ENCODE peak calls at places on chromosomes 6 and 20, in seven cellular contexts. One of them, this sample, is unnamed.
A peak's percentile ranks its signal among the peaks of the same experiment; 100 is the strongest.

GRCh38 chr6:84762220-84762940 is 2.0 kb downstream of the TBX18 start:
- DNase-seq in H1: no peak
- DNase-seq in IMR-90: no peak
- DNase-seq in GM12878: no peak
- DNase-seq in SK-N-SH: peak; percentile 48
- DNase-seq in HepG2: no peak
- DNase-seq in K562: peak; percentile 64
- DNase-seq in this sample: peak; percentile 68

GRCh38 chr20:46056970-46057855 is 28.2 kb downstream of the SLC12A5 start:
- DNase-seq in H1: peak; percentile 90
- DNase-seq in IMR-90: peak; percentile 42
- DNase-seq in GM12878: no peak
- DNase-seq in SK-N-SH: no peak
- DNase-seq in HepG2: no peak
- DNase-seq in K562: peak; percentile 45
- DNase-seq in this sample: no peak

GRCh38 chr6:166001359-166001758 is 166.3 kb downstream of the TBXT start:
- DNase-seq in H1: no peak
- DNase-seq in IMR-90: no peak
- DNase-seq in GM12878: no peak
- DNase-seq in SK-N-SH: no peak
- DNase-seq in HepG2: no peak
- DNase-seq in K562: no peak
- DNase-seq in this sample: no peak

GRCh38 chr6:126696921-126697693 is 357.2 kb downstream of the CENPW start:
- DNase-seq in H1: no peak
- DNase-seq in IMR-90: no peak
- DNase-seq in GM12878: no peak
- DNase-seq in SK-N-SH: peak; percentile 1
- DNase-seq in HepG2: no peak
- DNase-seq in K562: no peak
- DNase-seq in this sample: no peak

GRCh38 chr6:45421700-45422540 is 44.2 kb upstream of the SUPT3H start:
- DNase-seq in H1: peak; percentile 71
- DNase-seq in IMR-90: peak; percentile 67
- DNase-seq in GM12878: no peak
- DNase-seq in SK-N-SH: peak; percentile 76
- DNase-seq in HepG2: peak; percentile 16
- DNase-seq in K562: peak; percentile 60
- DNase-seq in this sample: peak; percentile 42

GRCh38 chr6:28537509-28538140 is 11.9 kb downstream of the GPX5 start:
- DNase-seq in H1: peak; percentile 76
- DNase-seq in IMR-90: peak; percentile 4
- DNase-seq in GM12878: peak; percentile 32
- DNase-seq in SK-N-SH: no peak
- DNase-seq in HepG2: no peak
- DNase-seq in K562: no peak
- DNase-seq in this sample: no peak

GRCh38 chr6:36780517-36781210 is 58.6 kb downstream of the CPNE5 start:
- DNase-seq in H1: no peak
- DNase-seq in IMR-90: no peak
- DNase-seq in GM12878: no peak
- DNase-seq in SK-N-SH: no peak
- DNase-seq in HepG2: peak; percentile 18
- DNase-seq in K562: no peak
- DNase-seq in this sample: no peak

GRCh38 chr20:3621111-3621510 is 42.1 kb downstream of the GFRA4 start:
- DNase-seq in H1: no peak
- DNase-seq in IMR-90: no peak
- DNase-seq in GM12878: no peak
- DNase-seq in SK-N-SH: no peak
- DNase-seq in HepG2: no peak
- DNase-seq in K562: no peak
- DNase-seq in this sample: no peak

GRCh38 chr6:117481278-117481925 is 1.1 kb upstream of the DCBLD1 start:
- DNase-seq in H1: peak; percentile 51
- DNase-seq in IMR-90: no peak
- DNase-seq in GM12878: no peak
- DNase-seq in SK-N-SH: no peak
- DNase-seq in HepG2: peak; percentile 84
- DNase-seq in K562: peak; percentile 30
- DNase-seq in this sample: no peak

GRCh38 chr6:7846971-7847818 is 63.4 kb downstream of the TXNDC5 start:
- DNase-seq in H1: no peak
- DNase-seq in IMR-90: peak; percentile 74
- DNase-seq in GM12878: no peak
- DNase-seq in SK-N-SH: no peak
- DNase-seq in HepG2: no peak
- DNase-seq in K562: no peak
- DNase-seq in this sample: no peak

GRCh38 chr6:524803-525202 is 132.1 kb downstream of the HUS1B start:
- DNase-seq in H1: no peak
- DNase-seq in IMR-90: no peak
- DNase-seq in GM12878: no peak
- DNase-seq in SK-N-SH: no peak
- DNase-seq in HepG2: no peak
- DNase-seq in K562: no peak
- DNase-seq in this sample: no peak

GRCh38 chr6:156919370-156919769 is 142.2 kb downstream of the ARID1B start:
- DNase-seq in H1: no peak
- DNase-seq in IMR-90: no peak
- DNase-seq in GM12878: no peak
- DNase-seq in SK-N-SH: no peak
- DNase-seq in HepG2: no peak
- DNase-seq in K562: no peak
- DNase-seq in this sample: no peak

GRCh38 chr20:50673146-50673830 is 18.1 kb downstream of the RIPOR3 start:
- DNase-seq in H1: no peak
- DNase-seq in IMR-90: no peak
- DNase-seq in GM12878: no peak
- DNase-seq in SK-N-SH: no peak
- DNase-seq in HepG2: peak; percentile 62
- DNase-seq in K562: peak; percentile 81
- DNase-seq in this sample: no peak

GRCh38 chr20:15107952-15108351 is 770.5 kb upstream of the FLRT3 start:
- DNase-seq in H1: no peak
- DNase-seq in IMR-90: no peak
- DNase-seq in GM12878: no peak
- DNase-seq in SK-N-SH: no peak
- DNase-seq in HepG2: no peak
- DNase-seq in K562: no peak
- DNase-seq in this sample: no peak

GRCh38 chr6:152085533-152085932 is 278.1 kb downstream of the ESR1 start:
- DNase-seq in H1: no peak
- DNase-seq in IMR-90: peak; percentile 24
- DNase-seq in GM12878: no peak
- DNase-seq in SK-N-SH: no peak
- DNase-seq in HepG2: peak; percentile 13
- DNase-seq in K562: no peak
- DNase-seq in this sample: no peak

GRCh38 chr6:116536216-116536621 is 9.3 kb downstream of the TRAPPC3L start:
- DNase-seq in H1: no peak
- DNase-seq in IMR-90: peak; percentile 71
- DNase-seq in GM12878: no peak
- DNase-seq in SK-N-SH: peak; percentile 34
- DNase-seq in HepG2: peak; percentile 73
- DNase-seq in K562: peak; percentile 57
- DNase-seq in this sample: peak; percentile 57

GRCh38 chr20:58629213-58629575 is 21.9 kb upstream of the STX16 start:
- DNase-seq in H1: no peak
- DNase-seq in IMR-90: no peak
- DNase-seq in GM12878: no peak
- DNase-seq in SK-N-SH: peak; percentile 61
- DNase-seq in HepG2: no peak
- DNase-seq in K562: no peak
- DNase-seq in this sample: no peak
- TF ChIP-seq RFX5 in H1: no peak
- TF ChIP-seq RFX5 in IMR-90: no peak
- TF ChIP-seq RFX5 in GM12878: no peak
- TF ChIP-seq RFX5 in SK-N-SH: no peak
- TF ChIP-seq RFX5 in HepG2: no peak
- TF ChIP-seq RFX5 in K562: no peak
- TF ChIP-seq RFX5 in this sample: no peak

DNA sequence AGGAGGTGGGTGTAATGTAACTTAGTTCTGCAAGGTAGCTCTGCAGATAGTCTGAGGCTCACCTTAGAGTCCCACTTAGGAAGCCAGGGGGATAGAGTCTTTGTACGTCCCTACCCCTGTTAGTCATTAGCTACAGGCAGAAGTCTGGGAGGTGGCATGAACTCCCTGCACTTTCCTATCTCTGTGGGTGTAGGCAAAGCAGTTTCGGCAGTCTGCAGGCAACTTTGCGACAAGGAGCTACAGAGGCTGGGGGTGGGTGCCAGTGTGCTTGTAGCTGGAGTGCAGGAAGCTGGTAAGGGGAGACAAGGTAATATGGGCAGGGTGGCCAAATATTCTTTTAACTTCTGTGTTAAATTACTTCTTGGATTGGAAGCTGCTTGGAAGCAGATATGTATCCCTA is 45.7 kb downstream of the NKAIN2 start:
- DNase-seq in H1: no peak
- DNase-seq in IMR-90: no peak
- DNase-seq in GM12878: no peak
- DNase-seq in SK-N-SH: no peak
- DNase-seq in HepG2: no peak
- DNase-seq in K562: no peak
- DNase-seq in this sample: no peak
- TF ChIP-seq RFX5 in H1: no peak
- TF ChIP-seq RFX5 in IMR-90: no peak
- TF ChIP-seq RFX5 in GM12878: no peak
- TF ChIP-seq RFX5 in SK-N-SH: no peak
- TF ChIP-seq RFX5 in HepG2: no peak
- TF ChIP-seq RFX5 in K562: no peak
- TF ChIP-seq RFX5 in this sample: no peak

GRCh38 chr6:150055131-150055530 is 13.8 kb downstream of the ULBP3 start:
- DNase-seq in H1: no peak
- DNase-seq in IMR-90: no peak
- DNase-seq in GM12878: no peak
- DNase-seq in SK-N-SH: no peak
- DNase-seq in HepG2: no peak
- DNase-seq in K562: no peak
- DNase-seq in this sample: no peak

GRCh38 chr6:150050846-150051245 is 18.1 kb downstream of the ULBP3 start:
- DNase-seq in H1: no peak
- DNase-seq in IMR-90: no peak
- DNase-seq in GM12878: no peak
- DNase-seq in SK-N-SH: no peak
- DNase-seq in HepG2: no peak
- DNase-seq in K562: no peak
- DNase-seq in this sample: no peak

GRCh38 chr6:150056916-150057315 is 12.0 kb downstream of the ULBP3 start:
- DNase-seq in H1: no peak
- DNase-seq in IMR-90: no peak
- DNase-seq in GM12878: no peak
- DNase-seq in SK-N-SH: no peak
- DNase-seq in HepG2: no peak
- DNase-seq in K562: no peak
- DNase-seq in this sample: no peak

GRCh38 chr6:150056156-150056555 is 12.8 kb downstream of the ULBP3 start:
- DNase-seq in H1: no peak
- DNase-seq in IMR-90: no peak
- DNase-seq in GM12878: no peak
- DNase-seq in SK-N-SH: no peak
- DNase-seq in HepG2: no peak
- DNase-seq in K562: no peak
- DNase-seq in this sample: no peak

GRCh38 chr6:150053450-150053849 is 15.5 kb downstream of the ULBP3 start:
- DNase-seq in H1: no peak
- DNase-seq in IMR-90: no peak
- DNase-seq in GM12878: no peak
- DNase-seq in SK-N-SH: no peak
- DNase-seq in HepG2: no peak
- DNase-seq in K562: no peak
- DNase-seq in this sample: no peak
- TF ChIP-seq RFX5 in H1: no peak
- TF ChIP-seq RFX5 in IMR-90: no peak
- TF ChIP-seq RFX5 in GM12878: no peak
- TF ChIP-seq RFX5 in SK-N-SH: no peak
- TF ChIP-seq RFX5 in HepG2: no peak
- TF ChIP-seq RFX5 in K562: no peak
- TF ChIP-seq RFX5 in this sample: no peak

DNA sequence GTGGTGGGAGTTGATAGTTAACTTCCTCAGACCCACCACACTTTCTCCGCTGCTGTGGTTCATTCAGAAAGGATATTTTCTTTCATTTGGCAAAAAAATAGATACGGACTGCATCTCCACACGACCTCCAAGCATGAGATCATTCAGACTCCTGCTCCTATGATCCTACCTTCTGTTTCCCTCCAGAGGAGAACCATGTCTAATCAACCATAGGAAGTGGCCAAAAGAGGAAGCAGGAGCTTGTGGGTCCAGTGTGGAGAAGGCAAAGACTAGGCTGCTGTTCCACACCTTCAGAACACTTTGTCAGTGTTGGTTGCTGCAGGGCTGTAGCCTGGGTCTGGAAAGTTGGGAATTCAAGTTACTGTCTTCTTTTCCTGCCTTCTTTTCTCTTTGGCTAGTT is 10.6 kb upstream of the KIF13A start:
- DNase-seq in H1: no peak
- DNase-seq in IMR-90: no peak
- DNase-seq in GM12878: no peak
- DNase-seq in SK-N-SH: no peak
- DNase-seq in HepG2: no peak
- DNase-seq in K562: no peak
- DNase-seq in this sample: no peak
- TF ChIP-seq RFX5 in H1: no peak
- TF ChIP-seq RFX5 in IMR-90: no peak
- TF ChIP-seq RFX5 in GM12878: no peak
- TF ChIP-seq RFX5 in SK-N-SH: no peak
- TF ChIP-seq RFX5 in HepG2: no peak
- TF ChIP-seq RFX5 in K562: no peak
- TF ChIP-seq RFX5 in this sample: no peak

GRCh38 chr6:33201147-33201545 is 479 bp downstream of the SLC39A7 start:
- DNase-seq in H1: no peak
- DNase-seq in IMR-90: no peak
- DNase-seq in GM12878: no peak
- DNase-seq in SK-N-SH: peak; percentile 53
- DNase-seq in HepG2: peak; percentile 50
- DNase-seq in K562: peak; percentile 78
- DNase-seq in this sample: no peak
- TF ChIP-seq RFX5 in H1: no peak
- TF ChIP-seq RFX5 in IMR-90: no peak
- TF ChIP-seq RFX5 in GM12878: no peak
- TF ChIP-seq RFX5 in SK-N-SH: no peak
- TF ChIP-seq RFX5 in HepG2: no peak
- TF ChIP-seq RFX5 in K562: no peak
- TF ChIP-seq RFX5 in this sample: no peak

GRCh38 chr20:1569417-1569861 is 11.9 kb upstream of the SIRPD start:
- DNase-seq in H1: no peak
- DNase-seq in IMR-90: peak; percentile 9
- DNase-seq in GM12878: no peak
- DNase-seq in SK-N-SH: no peak
- DNase-seq in HepG2: peak; percentile 18
- DNase-seq in K562: peak; percentile 25
- DNase-seq in this sample: peak; percentile 56
- TF ChIP-seq RFX5 in H1: no peak
- TF ChIP-seq RFX5 in IMR-90: no peak
- TF ChIP-seq RFX5 in GM12878: no peak
- TF ChIP-seq RFX5 in SK-N-SH: no peak
- TF ChIP-seq RFX5 in HepG2: no peak
- TF ChIP-seq RFX5 in K562: no peak
- TF ChIP-seq RFX5 in this sample: no peak

This sample was measured in A549.